ENCODE peak calls at places on chromosomes 11 and 22, in six cellular contexts. One of them, this sample, is unnamed.

GRCh38 chr22:39360674-39361413 is 11.1 kb downstream of the SYNGR1 start:
- DNase-seq in left ventricle myocardium inferior: no peak
- DNase-seq in gastrocnemius medialis: no peak
- DNase-seq in astrocyte of the spinal cord: peak
- DNase-seq in H1: no peak
- DNase-seq in NB4: no peak
- DNase-seq in this sample: no peak

GRCh38 chr11:68008381-68009337 is 1.5 kb upstream of the ALDH3B1 start:
- DNase-seq in gastrocnemius medialis: no peak
- DNase-seq in left ventricle myocardium inferior: no peak
- DNase-seq in H1: no peak
- DNase-seq in NB4: peak
- DNase-seq in astrocyte of the spinal cord: no peak
- DNase-seq in this sample: no peak

GRCh38 chr11:111207213-111207612 is 38.3 kb upstream of the POU2AF2 start:
- DNase-seq in NB4: no peak
- DNase-seq in astrocyte of the spinal cord: no peak
- DNase-seq in gastrocnemius medialis: no peak
- DNase-seq in H1: no peak
- DNase-seq in left ventricle myocardium inferior: no peak
- DNase-seq in this sample: no peak

GRCh38 chr11:35608502-35608901 is 9.8 kb upstream of the FJX1 start:
- DNase-seq in NB4: no peak
- DNase-seq in H1: no peak
- DNase-seq in gastrocnemius medialis: no peak
- DNase-seq in astrocyte of the spinal cord: no peak
- DNase-seq in left ventricle myocardium inferior: no peak
- DNase-seq in this sample: no peak

GRCh38 chr11:23206736-23207336 is 346.6 kb upstream of the CCDC179 start:
- DNase-seq in left ventricle myocardium inferior: no peak
- DNase-seq in H1: no peak
- DNase-seq in gastrocnemius medialis: no peak
- DNase-seq in NB4: no peak
- DNase-seq in astrocyte of the spinal cord: peak
- DNase-seq in this sample: no peak

GRCh38 chr11:17389205-17389956 is 922 bp upstream of the KCNJ11 start:
- DNase-seq in NB4: peak
- DNase-seq in gastrocnemius medialis: peak
- DNase-seq in left ventricle myocardium inferior: peak
- DNase-seq in astrocyte of the spinal cord: peak
- DNase-seq in H1: peak
- DNase-seq in this sample: peak

GRCh38 chr11:74691755-74692154 is 39.5 kb downstream of the CHRDL2 start:
- DNase-seq in NB4: no peak
- DNase-seq in astrocyte of the spinal cord: no peak
- DNase-seq in left ventricle myocardium inferior: no peak
- DNase-seq in H1: no peak
- DNase-seq in gastrocnemius medialis: no peak
- DNase-seq in this sample: no peak

GRCh38 chr11:120174866-120175265 is 36.0 kb upstream of the OAF start:
- DNase-seq in gastrocnemius medialis: no peak
- DNase-seq in astrocyte of the spinal cord: no peak
- DNase-seq in NB4: peak
- DNase-seq in H1: no peak
- DNase-seq in left ventricle myocardium inferior: no peak
- DNase-seq in this sample: no peak

GRCh38 chr22:32684822-32685187 is 116.7 kb upstream of the TIMP3 start:
- DNase-seq in astrocyte of the spinal cord: no peak
- DNase-seq in left ventricle myocardium inferior: no peak
- DNase-seq in H1: no peak
- DNase-seq in gastrocnemius medialis: no peak
- DNase-seq in NB4: no peak
- DNase-seq in this sample: no peak

GRCh38 chr22:29816128-29816527 is 21.9 kb downstream of the ASCC2 start:
- DNase-seq in H1: no peak
- DNase-seq in astrocyte of the spinal cord: no peak
- DNase-seq in left ventricle myocardium inferior: peak
- DNase-seq in NB4: no peak
- DNase-seq in gastrocnemius medialis: peak
- DNase-seq in this sample: no peak

GRCh38 chr11:66985508-66986177 is 10.5 kb downstream of the C11orf86 start:
- DNase-seq in gastrocnemius medialis: peak
- DNase-seq in astrocyte of the spinal cord: no peak
- DNase-seq in NB4: no peak
- DNase-seq in H1: no peak
- DNase-seq in left ventricle myocardium inferior: peak
- DNase-seq in this sample: no peak

GRCh38 chr11:131186629-131187075 is 183.8 kb upstream of the NTM start:
- DNase-seq in astrocyte of the spinal cord: no peak
- DNase-seq in H1: peak
- DNase-seq in NB4: peak
- DNase-seq in left ventricle myocardium inferior: no peak
- DNase-seq in gastrocnemius medialis: no peak
- DNase-seq in this sample: peak

GRCh38 chr11:77093987-77094840 is 8.4 kb upstream of the OMP start:
- DNase-seq in astrocyte of the spinal cord: no peak
- DNase-seq in left ventricle myocardium inferior: no peak
- DNase-seq in NB4: no peak
- DNase-seq in H1: no peak
- DNase-seq in gastrocnemius medialis: no peak
- DNase-seq in this sample: no peak

GRCh38 chr22:40853961-40854360 is 2.5 kb downstream of the ST13 start:
- DNase-seq in astrocyte of the spinal cord: no peak
- DNase-seq in left ventricle myocardium inferior: no peak
- DNase-seq in gastrocnemius medialis: no peak
- DNase-seq in H1: no peak
- DNase-seq in NB4: peak
- DNase-seq in this sample: no peak

GRCh38 chr11:31804439-31805036 is 6.6 kb downstream of the PAX6 start:
- DNase-seq in left ventricle myocardium inferior: no peak
- DNase-seq in gastrocnemius medialis: no peak
- DNase-seq in astrocyte of the spinal cord: no peak
- DNase-seq in NB4: peak
- DNase-seq in H1: peak
- DNase-seq in this sample: no peak

GRCh38 chr11:44987506-44987905 is 36.8 kb upstream of the TP53I11 start:
- DNase-seq in astrocyte of the spinal cord: no peak
- DNase-seq in left ventricle myocardium inferior: no peak
- DNase-seq in gastrocnemius medialis: peak
- DNase-seq in H1: no peak
- DNase-seq in NB4: no peak
- DNase-seq in this sample: no peak

GRCh38 chr11:118909619-118910308 is 16.0 kb downstream of the BCL9L start:
- DNase-seq in left ventricle myocardium inferior: no peak
- DNase-seq in astrocyte of the spinal cord: peak
- DNase-seq in gastrocnemius medialis: no peak
- DNase-seq in NB4: no peak
- DNase-seq in H1: peak
- DNase-seq in this sample: no peak

GRCh38 chr11:113384551-113384950 is 3.0 kb upstream of the ANKK1 start:
- DNase-seq in left ventricle myocardium inferior: no peak
- DNase-seq in astrocyte of the spinal cord: peak
- DNase-seq in H1: no peak
- DNase-seq in gastrocnemius medialis: no peak
- DNase-seq in NB4: no peak
- DNase-seq in this sample: no peak

GRCh38 chr11:19409307-19409706 is 168.6 kb upstream of the E2F8 start:
- DNase-seq in NB4: no peak
- DNase-seq in gastrocnemius medialis: no peak
- DNase-seq in left ventricle myocardium inferior: no peak
- DNase-seq in H1: no peak
- DNase-seq in astrocyte of the spinal cord: no peak
- DNase-seq in this sample: no peak

GRCh38 chr11:83252266-83252665 is 33.9 kb downstream of the CCDC90B start:
- DNase-seq in left ventricle myocardium inferior: no peak
- DNase-seq in astrocyte of the spinal cord: no peak
- DNase-seq in NB4: no peak
- DNase-seq in gastrocnemius medialis: no peak
- DNase-seq in H1: no peak
- DNase-seq in this sample: no peak

GRCh38 chr11:19595840-19596751 is 116.5 kb upstream of the NAV2 start:
- DNase-seq in H1: no peak
- DNase-seq in NB4: no peak
- DNase-seq in gastrocnemius medialis: peak
- DNase-seq in astrocyte of the spinal cord: peak
- DNase-seq in left ventricle myocardium inferior: peak
- DNase-seq in this sample: no peak

GRCh38 chr11:60875366-60875720 is 8.0 kb downstream of the ZP1 start:
- DNase-seq in left ventricle myocardium inferior: no peak
- DNase-seq in gastrocnemius medialis: no peak
- DNase-seq in astrocyte of the spinal cord: no peak
- DNase-seq in NB4: no peak
- DNase-seq in H1: no peak
- DNase-seq in this sample: no peak

GRCh38 chr11:60873533-60873932 is 6.2 kb downstream of the ZP1 start:
- DNase-seq in left ventricle myocardium inferior: no peak
- DNase-seq in astrocyte of the spinal cord: no peak
- DNase-seq in gastrocnemius medialis: no peak
- DNase-seq in NB4: no peak
- DNase-seq in H1: no peak
- DNase-seq in this sample: no peak

GRCh38 chr11:60872952-60873524 is 5.7 kb downstream of the ZP1 start:
- DNase-seq in gastrocnemius medialis: peak
- DNase-seq in NB4: peak
- DNase-seq in H1: peak
- DNase-seq in left ventricle myocardium inferior: no peak
- DNase-seq in astrocyte of the spinal cord: peak
- DNase-seq in this sample: no peak

GRCh38 chr11:60875856-60876485 is 8.6 kb downstream of the ZP1 start:
- DNase-seq in astrocyte of the spinal cord: no peak
- DNase-seq in H1: no peak
- DNase-seq in gastrocnemius medialis: no peak
- DNase-seq in left ventricle myocardium inferior: no peak
- DNase-seq in NB4: no peak
- DNase-seq in this sample: no peak

DNA sequence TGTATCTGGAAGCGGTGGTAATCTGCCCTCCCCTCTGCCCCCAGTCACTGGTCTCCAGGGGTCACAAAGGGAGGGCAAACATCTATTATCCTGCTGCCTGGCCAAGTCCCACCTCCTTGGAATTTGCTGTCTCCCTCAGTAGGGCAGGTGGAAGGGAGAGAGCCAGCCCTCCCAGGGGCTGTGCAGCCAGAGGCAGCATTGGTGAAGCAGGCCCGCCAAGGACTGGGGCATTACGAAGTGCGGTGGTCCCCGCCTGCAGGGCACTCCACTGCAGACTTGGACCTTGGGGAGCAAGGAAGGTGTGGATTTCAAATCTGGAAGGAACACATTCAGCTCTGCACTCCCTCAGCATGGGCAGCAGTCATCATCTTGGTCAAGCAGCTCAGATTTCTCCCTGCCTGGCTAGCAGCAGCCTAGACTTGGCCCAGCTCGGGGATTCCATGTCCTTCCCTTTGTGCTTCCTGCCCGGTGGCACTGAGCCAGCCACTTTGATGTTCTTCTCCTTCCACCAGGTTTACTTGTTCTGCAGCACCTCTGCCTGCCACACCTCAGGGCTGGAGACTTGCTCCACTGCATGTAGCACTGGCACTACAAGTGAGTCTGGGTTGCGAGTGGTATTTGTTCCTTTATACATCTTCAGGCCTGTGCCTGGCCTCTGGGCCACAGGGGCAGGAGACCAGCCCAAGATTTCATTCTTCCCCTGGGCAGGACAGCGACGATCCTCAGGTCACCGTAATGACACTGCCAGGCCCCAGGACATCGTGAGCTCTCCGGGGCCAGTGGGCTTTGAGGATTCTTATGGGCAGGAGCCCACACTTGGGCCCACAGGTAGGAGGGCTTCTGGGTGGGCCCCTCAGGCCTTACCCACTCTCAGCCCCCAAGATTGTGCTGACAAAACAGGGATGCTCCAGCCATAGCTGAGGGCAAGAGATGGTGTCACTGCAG is 7.4 kb downstream of the ZP1 start:
- DNase-seq in NB4: no peak
- DNase-seq in H1: no peak
- DNase-seq in left ventricle myocardium inferior: no peak
- DNase-seq in astrocyte of the spinal cord: no peak
- DNase-seq in gastrocnemius medialis: peak
- DNase-seq in this sample: no peak
- TF ChIP-seq CTCF in NB4: no peak
- TF ChIP-seq CTCF in H1: no peak
- TF ChIP-seq CTCF in left ventricle myocardium inferior: no peak
- TF ChIP-seq CTCF in astrocyte of the spinal cord: no peak
- TF ChIP-seq CTCF in gastrocnemius medialis: no peak
- TF ChIP-seq CTCF in this sample: no peak

DNA sequence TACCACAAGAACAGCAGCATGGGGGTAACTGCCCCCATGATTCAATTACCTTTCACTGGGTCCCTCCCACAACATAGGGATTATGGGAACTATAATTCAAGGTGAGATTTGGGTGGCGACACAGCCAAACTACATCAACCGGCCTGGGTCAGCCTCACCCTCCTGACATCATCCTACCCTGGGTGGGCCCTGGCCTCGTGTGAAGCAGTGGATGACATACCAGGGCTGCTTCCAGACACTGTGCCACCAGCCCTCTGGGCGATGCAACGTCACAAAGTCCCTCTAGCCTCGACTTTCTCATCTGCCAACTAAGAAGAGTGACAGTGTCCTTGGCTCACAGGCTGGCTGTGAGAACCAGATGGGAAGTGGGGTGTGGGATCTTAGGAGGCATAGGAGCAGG is 8.7 kb upstream of the TPCN2 start:
- DNase-seq in left ventricle myocardium inferior: no peak
- DNase-seq in NB4: no peak
- DNase-seq in H1: no peak
- DNase-seq in gastrocnemius medialis: no peak
- DNase-seq in astrocyte of the spinal cord: no peak
- DNase-seq in this sample: no peak
- TF ChIP-seq CTCF in left ventricle myocardium inferior: no peak
- TF ChIP-seq CTCF in NB4: no peak
- TF ChIP-seq CTCF in H1: no peak
- TF ChIP-seq CTCF in gastrocnemius medialis: no peak
- TF ChIP-seq CTCF in astrocyte of the spinal cord: no peak
- TF ChIP-seq CTCF in this sample: no peak

GRCh38 chr22:45317551-45318167 is 7.9 kb downstream of the FAM118A start:
- DNase-seq in NB4: peak
- DNase-seq in left ventricle myocardium inferior: peak
- DNase-seq in H1: peak
- DNase-seq in astrocyte of the spinal cord: peak
- DNase-seq in gastrocnemius medialis: peak
- DNase-seq in this sample: peak
- TF ChIP-seq CTCF in NB4: no peak
- TF ChIP-seq CTCF in left ventricle myocardium inferior: peak
- TF ChIP-seq CTCF in H1: peak
- TF ChIP-seq CTCF in astrocyte of the spinal cord: peak
- TF ChIP-seq CTCF in gastrocnemius medialis: peak
- TF ChIP-seq CTCF in this sample: no peak

DNA sequence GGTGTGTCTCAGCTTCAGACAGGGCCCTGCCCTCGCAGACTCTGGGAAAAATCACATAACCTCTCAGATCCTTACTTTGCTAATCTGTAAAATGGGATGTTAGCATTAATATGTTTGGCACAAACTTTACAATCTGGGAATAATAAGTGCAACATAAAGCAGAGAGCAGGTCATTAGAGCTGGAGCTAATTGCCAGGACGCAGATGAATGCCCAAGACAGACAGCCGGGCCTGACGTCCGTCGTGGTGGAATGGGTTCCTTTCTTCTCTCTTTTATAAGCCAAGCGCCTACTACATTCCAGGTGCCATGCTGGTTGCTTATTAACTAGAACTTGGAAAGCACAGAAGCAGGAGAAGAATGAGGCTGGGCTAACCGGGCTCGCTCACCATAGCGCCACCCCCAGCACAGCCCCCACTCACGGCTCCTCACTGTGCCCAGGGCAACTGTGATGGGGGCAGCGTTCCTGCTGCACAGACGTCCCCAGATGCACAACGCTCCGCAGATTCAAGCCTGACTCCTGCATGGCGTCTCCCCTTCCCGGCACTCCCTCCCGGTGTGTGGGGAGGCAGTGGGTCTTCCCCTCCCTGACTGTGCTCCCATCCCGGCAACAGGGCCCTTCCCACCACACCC is 43.9 kb downstream of the TRMU start:
- DNase-seq in H1: no peak
- DNase-seq in NB4: no peak
- DNase-seq in left ventricle myocardium inferior: no peak
- DNase-seq in astrocyte of the spinal cord: no peak
- DNase-seq in gastrocnemius medialis: no peak
- DNase-seq in this sample: no peak
- TF ChIP-seq CTCF in H1: no peak
- TF ChIP-seq CTCF in NB4: no peak
- TF ChIP-seq CTCF in left ventricle myocardium inferior: no peak
- TF ChIP-seq CTCF in astrocyte of the spinal cord: no peak
- TF ChIP-seq CTCF in gastrocnemius medialis: no peak
- TF ChIP-seq CTCF in this sample: no peak